ENCODE peak calls at places on chromosomes 3 and 15, in four cellular contexts. One of them, this sample, is unnamed.

GRCh38 chr15:87877114-87877810 is 379.3 kb downstream of the NTRK3 start:
- DNase-seq in HEK293T: no peak
- DNase-seq in Calu3: no peak
- DNase-seq in cardiac muscle cell: peak; percentile 85
- DNase-seq in this sample: no peak

GRCh38 chr3:12194209-12194608 is 35.5 kb upstream of the TIMP4 start:
- DNase-seq in cardiac muscle cell: no peak
- DNase-seq in Calu3: no peak
- DNase-seq in HEK293T: no peak
- DNase-seq in this sample: no peak

GRCh38 chr3:15289661-15290060 is 42.7 kb downstream of the SH3BP5 start:
- DNase-seq in HEK293T: no peak
- DNase-seq in cardiac muscle cell: no peak
- DNase-seq in Calu3: no peak
- DNase-seq in this sample: no peak

GRCh38 chr15:90075420-90076289 is 26.6 kb downstream of the IDH2 start:
- DNase-seq in HEK293T: no peak
- DNase-seq in cardiac muscle cell: no peak
- DNase-seq in Calu3: no peak
- DNase-seq in this sample: peak; percentile 57

GRCh38 chr3:125651246-125651645 is 55.9 kb upstream of the OSBPL11 start:
- DNase-seq in cardiac muscle cell: no peak
- DNase-seq in HEK293T: no peak
- DNase-seq in Calu3: no peak
- DNase-seq in this sample: no peak

GRCh38 chr15:26639976-26640375 is 132.9 kb downstream of the GABRB3 start:
- DNase-seq in cardiac muscle cell: no peak
- DNase-seq in HEK293T: no peak
- DNase-seq in Calu3: no peak
- DNase-seq in this sample: no peak

GRCh38 chr3:19183572-19183971 is 35.3 kb downstream of the KCNH8 start:
- DNase-seq in Calu3: no peak
- DNase-seq in cardiac muscle cell: no peak
- DNase-seq in HEK293T: no peak
- DNase-seq in this sample: no peak

GRCh38 chr15:65952425-65953053 is 83.2 kb downstream of the RAB11A start:
- DNase-seq in Calu3: peak; percentile 58
- DNase-seq in HEK293T: peak; percentile 54
- DNase-seq in cardiac muscle cell: peak; percentile 88
- DNase-seq in this sample: peak; percentile 11

GRCh38 chr15:81813215-81813614 is 232.6 kb downstream of the MEX3B start:
- DNase-seq in Calu3: no peak
- DNase-seq in cardiac muscle cell: no peak
- DNase-seq in HEK293T: peak; percentile 58
- DNase-seq in this sample: no peak

GRCh38 chr3:66538390-66538789 is 37.6 kb upstream of the LRIG1 start:
- DNase-seq in cardiac muscle cell: no peak
- DNase-seq in Calu3: no peak
- DNase-seq in HEK293T: no peak
- DNase-seq in this sample: no peak

GRCh38 chr15:95347846-95348245 is 982.7 kb upstream of the NR2F2 start:
- DNase-seq in cardiac muscle cell: no peak
- DNase-seq in HEK293T: no peak
- DNase-seq in Calu3: no peak
- DNase-seq in this sample: no peak

GRCh38 chr3:42507252-42507651 is 4.8 kb downstream of the VIPR1 start:
- DNase-seq in cardiac muscle cell: no peak
- DNase-seq in Calu3: peak; percentile 60
- DNase-seq in HEK293T: peak; percentile 34
- DNase-seq in this sample: no peak

GRCh38 chr3:1616715-1617114 is 482.0 kb upstream of the CNTN4 start:
- DNase-seq in Calu3: no peak
- DNase-seq in cardiac muscle cell: peak; percentile 38
- DNase-seq in HEK293T: no peak
- DNase-seq in this sample: no peak

GRCh38 chr15:74763416-74763815 is 14.8 kb downstream of the CYP1A2 start:
- DNase-seq in HEK293T: no peak
- DNase-seq in cardiac muscle cell: no peak
- DNase-seq in Calu3: no peak
- DNase-seq in this sample: no peak

GRCh38 chr3:107761391-107761790 is 238.6 kb downstream of the BBX start:
- DNase-seq in HEK293T: no peak
- DNase-seq in cardiac muscle cell: no peak
- DNase-seq in Calu3: no peak
- DNase-seq in this sample: peak; percentile 54

GRCh38 chr3:44184319-44184953 is 57.2 kb upstream of the TOPAZ1 start:
- DNase-seq in Calu3: no peak
- DNase-seq in cardiac muscle cell: no peak
- DNase-seq in HEK293T: no peak
- DNase-seq in this sample: no peak

GRCh38 chr3:12507871-12508281 is 23.6 kb downstream of the TSEN2 start:
- DNase-seq in HEK293T: no peak
- DNase-seq in cardiac muscle cell: no peak
- DNase-seq in Calu3: no peak
- DNase-seq in this sample: no peak

GRCh38 chr15:61621146-61621545 is 392.0 kb upstream of the RORA start:
- DNase-seq in HEK293T: peak; percentile 40
- DNase-seq in Calu3: peak; percentile 40
- DNase-seq in cardiac muscle cell: peak; percentile 80
- DNase-seq in this sample: peak; percentile 6

GRCh38 chr3:141764041-141764440 is 833 bp downstream of the GRK7 start:
- DNase-seq in cardiac muscle cell: no peak
- DNase-seq in Calu3: no peak
- DNase-seq in HEK293T: no peak
- DNase-seq in this sample: no peak

GRCh38 chr15:40245666-40246065 is 6.8 kb downstream of the PAK6 start:
- DNase-seq in HEK293T: no peak
- DNase-seq in cardiac muscle cell: no peak
- DNase-seq in Calu3: no peak
- DNase-seq in this sample: no peak

GRCh38 chr15:41936649-41937567 is 35.4 kb downstream of the EHD4 start:
- DNase-seq in cardiac muscle cell: no peak
- DNase-seq in HEK293T: no peak
- DNase-seq in Calu3: no peak
- DNase-seq in this sample: no peak

GRCh38 chr3:125125822-125126245 is 70.0 kb upstream of the HEG1 start:
- DNase-seq in Calu3: no peak
- DNase-seq in HEK293T: no peak
- DNase-seq in cardiac muscle cell: no peak
- DNase-seq in this sample: peak; percentile 12

GRCh38 chr3:42867138-42867537 is 8.5 kb downstream of the CYP8B1 start:
- DNase-seq in Calu3: no peak
- DNase-seq in HEK293T: no peak
- DNase-seq in cardiac muscle cell: no peak
- DNase-seq in this sample: no peak

GRCh38 chr3:111730143-111730542 is 128.9 kb upstream of the PHLDB2 start:
- DNase-seq in HEK293T: no peak
- DNase-seq in cardiac muscle cell: no peak
- DNase-seq in Calu3: no peak
- DNase-seq in this sample: no peak

GRCh38 chr15:77518458-77518857 is 97.8 kb downstream of the HMG20A start:
- DNase-seq in HEK293T: no peak
- DNase-seq in cardiac muscle cell: no peak
- DNase-seq in Calu3: no peak
- DNase-seq in this sample: no peak

GRCh38 chr15:56598991-56599390 is 134.1 kb upstream of the MNS1 start:
- DNase-seq in cardiac muscle cell: no peak
- DNase-seq in Calu3: no peak
- DNase-seq in HEK293T: no peak
- DNase-seq in this sample: no peak

GRCh38 chr3:110799236-110799635 is 272.4 kb upstream of the NECTIN3 start:
- DNase-seq in HEK293T: no peak
- DNase-seq in cardiac muscle cell: no peak
- DNase-seq in Calu3: no peak
- DNase-seq in this sample: no peak

GRCh38 chr15:65841121-65841930 is 28.0 kb upstream of the RAB11A start:
- DNase-seq in cardiac muscle cell: no peak
- DNase-seq in Calu3: no peak
- DNase-seq in HEK293T: no peak
- DNase-seq in this sample: no peak

GRCh38 chr3:133989931-133990702 is 39.6 kb downstream of the SLCO2A1 start:
- DNase-seq in HEK293T: no peak
- DNase-seq in cardiac muscle cell: no peak
- DNase-seq in Calu3: no peak
- DNase-seq in this sample: no peak

GRCh38 chr3:69255928-69256327 is 130.0 kb downstream of the FRMD4B start:
- DNase-seq in Calu3: no peak
- DNase-seq in cardiac muscle cell: no peak
- DNase-seq in HEK293T: no peak
- DNase-seq in this sample: peak; percentile 56

GRCh38 chr3:24185738-24186384 is 240.8 kb downstream of the NR1D2 start:
- DNase-seq in Calu3: peak; percentile 43
- DNase-seq in HEK293T: peak; percentile 64
- DNase-seq in cardiac muscle cell: peak; percentile 66
- DNase-seq in this sample: peak; percentile 26

GRCh38 chr15:77915261-77915960 is 162.1 kb downstream of the TBC1D2B start:
- DNase-seq in HEK293T: no peak
- DNase-seq in cardiac muscle cell: no peak
- DNase-seq in Calu3: no peak
- DNase-seq in this sample: no peak

GRCh38 chr3:190217081-190217480 is 96.4 kb upstream of the P3H2 start:
- DNase-seq in HEK293T: no peak
- DNase-seq in cardiac muscle cell: no peak
- DNase-seq in Calu3: peak; percentile 28
- DNase-seq in this sample: no peak

GRCh38 chr15:44501768-44502366 is 35.1 kb upstream of the EIF3J start:
- DNase-seq in Calu3: no peak
- DNase-seq in HEK293T: peak; percentile 14
- DNase-seq in cardiac muscle cell: peak; percentile 18
- DNase-seq in this sample: peak; percentile 27

GRCh38 chr3:127684871-127685707 is 12.3 kb downstream of the ABTB1 start:
- DNase-seq in Calu3: no peak
- DNase-seq in cardiac muscle cell: no peak
- DNase-seq in HEK293T: no peak
- DNase-seq in this sample: no peak

GRCh38 chr15:75149911-75150709 is 51.6 kb upstream of the C15orf39 start:
- DNase-seq in cardiac muscle cell: no peak
- DNase-seq in HEK293T: no peak
- DNase-seq in Calu3: no peak
- DNase-seq in this sample: no peak

This sample was measured in HepG2.